ENCODE peak calls at places on chromosome 16, in ten cellular contexts. R, Q, Z, E, T, A, X, N, F and S are unnamed samples.

GRCh38 chr16:30371248-30371816 is 1.0 kb upstream of the TBC1D10B start:
- DNase-seq in R (no peak), Q (no peak), Z (no peak), E (no peak), T (no peak), A (no peak), X (no peak), N (no peak), F (no peak), S (no peak)

GRCh38 chr16:89837014-89837546 is 8.8 kb downstream of the SPIRE2 start:
- DNase-seq in R (no peak), Q (no peak), Z (no peak), E (no peak), T (no peak), A (no peak), X (no peak), N (no peak), F (no peak), S (no peak)

GRCh38 chr16:66269631-66270332 is 96.7 kb upstream of the CDH5 start:
- DNase-seq in R (no peak), Q (no peak), Z (peak), E (no peak), T (no peak), A (no peak), X (peak), N (no peak), F (no peak), S (no peak)

GRCh38 chr16:20181386-20181785 is 107.7 kb upstream of the GPR139 start:
- DNase-seq in R (no peak), Q (no peak), Z (no peak), E (no peak), T (no peak), A (no peak), X (no peak), N (no peak), F (no peak), S (no peak)

GRCh38 chr16:14242769-14243168 is 171.7 kb downstream of the MRTFB start:
- DNase-seq in R (no peak), Q (no peak), Z (no peak), E (no peak), T (no peak), A (no peak), X (no peak), N (no peak), F (no peak), S (no peak)

GRCh38 chr16:4865231-4865860 is 18.1 kb downstream of the UBN1 start:
- DNase-seq in R (no peak), Q (no peak), Z (no peak), E (no peak), T (no peak), A (no peak), X (no peak), N (no peak), F (no peak), S (no peak)

GRCh38 chr16:55212791-55213190 is 111.2 kb upstream of the IRX6 start:
- DNase-seq in R (no peak), Q (no peak), Z (no peak), E (no peak), T (no peak), A (no peak), X (no peak), N (no peak), F (no peak), S (no peak)

GRCh38 chr16:74865922-74866598 is 91.4 kb upstream of the FA2H start:
- DNase-seq in R (no peak), Q (no peak), Z (no peak), E (peak), T (no peak), A (no peak), X (no peak), N (no peak), F (no peak), S (no peak)

GRCh38 chr16:85138073-85138824 is 26.0 kb upstream of the CIBAR2 start:
- DNase-seq in R (no peak), Q (no peak), Z (no peak), E (no peak), T (no peak), A (no peak), X (no peak), N (no peak), F (no peak), S (no peak)

GRCh38 chr16:70582280-70582978 is 58.8 kb downstream of the SF3B3 start:
- DNase-seq in R (no peak), Q (no peak), Z (peak), E (peak), T (no peak), A (no peak), X (peak), N (no peak), F (no peak), S (no peak)

GRCh38 chr16:4388275-4389021 is 16.8 kb downstream of the VASN start:
- DNase-seq in R (no peak), Q (no peak), Z (no peak), E (no peak), T (no peak), A (no peak), X (no peak), N (peak), F (no peak), S (no peak)

GRCh38 chr16:88561485-88562369 is 8.5 kb upstream of the ZC3H18 start:
- DNase-seq in R (peak), Q (peak), Z (no peak), E (peak), T (no peak), A (peak), X (peak), N (peak), F (peak), S (no peak)

GRCh38 chr16:53511403-53512280 is 8.6 kb upstream of the AKTIP start:
- DNase-seq in R (no peak), Q (no peak), Z (no peak), E (no peak), T (no peak), A (no peak), X (no peak), N (no peak), F (no peak), S (no peak)

GRCh38 chr16:86975445-86975844 is 341.7 kb downstream of the C16orf95 start:
- DNase-seq in R (no peak), Q (no peak), Z (no peak), E (peak), T (peak), A (no peak), X (peak), N (no peak), F (peak), S (no peak)

GRCh38 chr16:56643080-56643778 is 4.8 kb downstream of the MT1A start:
- DNase-seq in R (peak), Q (peak), Z (peak), E (peak), T (no peak), A (no peak), X (peak), N (peak), F (no peak), S (peak)

GRCh38 chr16:28218109-28218508 is 6.3 kb upstream of the XPO6 start:
- DNase-seq in R (peak), Q (peak), Z (no peak), E (peak), T (no peak), A (peak), X (peak), N (no peak), F (peak), S (peak)

GRCh38 chr16:86994651-86995171 is 322.5 kb downstream of the C16orf95 start:
- DNase-seq in R (no peak), Q (no peak), Z (peak), E (peak), T (peak), A (no peak), X (peak), N (no peak), F (no peak), S (no peak)

GRCh38 chr16:89017543-89017942 is 40.5 kb upstream of the CBFA2T3 start:
- DNase-seq in R (no peak), Q (no peak), Z (peak), E (no peak), T (no peak), A (no peak), X (no peak), N (no peak), F (no peak), S (no peak)

GRCh38 chr16:24966031-24966430 is 49.1 kb downstream of the ARHGAP17 start:
- DNase-seq in R (no peak), Q (no peak), Z (no peak), E (no peak), T (no peak), A (no peak), X (no peak), N (no peak), F (no peak), S (no peak)

GRCh38 chr16:81429045-81429521 is 15.5 kb upstream of the CMIP start:
- DNase-seq in R (no peak), Q (no peak), Z (no peak), E (peak), T (no peak), A (no peak), X (peak), N (no peak), F (peak), S (no peak)

GRCh38 chr16:70685938-70686375 is at the start of gene MTSS2:
- DNase-seq in R (no peak), Q (no peak), Z (peak), E (peak), T (no peak), A (no peak), X (peak), N (peak), F (peak), S (no peak)

GRCh38 chr16:714079-714478 is 839 bp upstream of the METRN start:
- DNase-seq in R (no peak), Q (no peak), Z (no peak), E (no peak), T (no peak), A (no peak), X (no peak), N (no peak), F (no peak), S (no peak)